ENCODE peak calls at places on chromosomes 1 and 21, in nine cellular contexts. F is iPS-NIHi11; S is fibroblast of mammary gland; T is SHP77; U is activated CD4-positive, alpha-beta T cell treated with anti-CD3 and anti-CD28 coated beads for 1 hour; I is head of caudate nucleus; R is fibroblast of lung; G is T47D; L is NCI-H510A treated with DMSO at 0.1 percent for 48 hours. B is an unnamed sample.
A peak's percentile ranks its signal among the peaks of the same experiment; 100 is the strongest.

GRCh38 chr1:109444376-109444775 is 18.1 kb upstream of the PSMA5 start:
- DNase-seq in F (no peak), S (peak; percentile 36), T (no peak), U (no peak), I (no peak), R (peak; percentile 8), G (no peak), L (no peak), B (no peak)

GRCh38 chr21:39579734-39580332 is 32.9 kb upstream of the B3GALT5 start:
- DNase-seq in F (no peak), S (no peak), T (no peak), U (no peak), I (no peak), R (no peak), G (peak; percentile 19), L (no peak), B (no peak)

GRCh38 chr1:227170361-227171166 is 147.7 kb downstream of the CDC42BPA start:
- DNase-seq in F (no peak), S (peak; percentile 80), T (no peak), U (no peak), I (no peak), R (no peak), G (no peak), L (no peak), B (no peak)

GRCh38 chr1:182351790-182352364 is 39.7 kb downstream of the GLUL start:
- DNase-seq in F (no peak), S (no peak), T (no peak), U (no peak), I (no peak), R (no peak), G (no peak), L (no peak), B (no peak)

GRCh38 chr1:231421616-231421970 is 494 bp downstream of the EGLN1 start:
- DNase-seq in F (peak; percentile 45), S (no peak), T (no peak), U (peak; percentile 29), I (peak; percentile 65), R (peak; percentile 42), G (peak; percentile 15), L (no peak), B (peak; percentile 23)

GRCh38 chr1:23044035-23044434 is 24.8 kb downstream of the KDM1A start:
- DNase-seq in F (no peak), S (no peak), T (no peak), U (no peak), I (no peak), R (no peak), G (no peak), L (no peak), B (no peak)

GRCh38 chr1:27000817-27001460 is 7.4 kb downstream of the TRNP1 start:
- DNase-seq in F (no peak), S (peak; percentile 91), T (no peak), U (no peak), I (no peak), R (no peak), G (no peak), L (no peak), B (no peak)

GRCh38 chr1:77560741-77561140 is 121.7 kb downstream of the ZZZ3 start:
- DNase-seq in F (no peak), S (peak; percentile 33), T (no peak), U (no peak), I (no peak), R (no peak), G (no peak), L (no peak), B (no peak)

GRCh38 chr1:234545512-234546386 is 64.2 kb downstream of the IRF2BP2 start:
- DNase-seq in F (no peak), S (no peak), T (peak; percentile 41), U (no peak), I (peak; percentile 40), R (no peak), G (no peak), L (no peak), B (no peak)

GRCh38 chr1:209561561-209561960 is 22.0 kb upstream of the CAMK1G start:
- DNase-seq in F (no peak), S (no peak), T (no peak), U (no peak), I (no peak), R (no peak), G (no peak), L (no peak), B (no peak)

GRCh38 chr21:31518580-31518979 is 140.9 kb upstream of the SOD1 start:
- DNase-seq in F (no peak), S (no peak), T (no peak), U (no peak), I (no peak), R (no peak), G (no peak), L (no peak), B (no peak)

GRCh38 chr1:216836316-216836715 is 113.1 kb upstream of the ESRRG start:
- DNase-seq in F (no peak), S (no peak), T (no peak), U (no peak), I (no peak), R (no peak), G (no peak), L (no peak), B (no peak)

GRCh38 chr1:28122183-28122582 is 33.8 kb upstream of the EYA3 start:
- DNase-seq in F (no peak), S (peak; percentile 49), T (no peak), U (no peak), I (no peak), R (no peak), G (no peak), L (no peak), B (peak; percentile 52)

GRCh38 chr1:195934839-195935557 is 673.2 kb downstream of the KCNT2 start:
- DNase-seq in F (no peak), S (no peak), T (no peak), U (no peak), I (no peak), R (peak; percentile 5), G (no peak), L (peak; percentile 30), B (no peak)

GRCh38 chr1:160030657-160031367 is 978 bp downstream of the PIGM start:
- DNase-seq in F (no peak), S (no peak), T (no peak), U (no peak), I (no peak), R (no peak), G (peak; percentile 12), L (peak; percentile 14), B (no peak)

GRCh38 chr1:5993553-5994510 is 1.6 kb upstream of the NPHP4 start:
- DNase-seq in F (peak; percentile 41), S (no peak), T (no peak), U (no peak), I (no peak), R (no peak), G (no peak), L (no peak), B (no peak)

GRCh38 chr1:52032124-52032784 is 1.4 kb downstream of the KTI12 start:
- DNase-seq in F (no peak), S (no peak), T (no peak), U (no peak), I (no peak), R (no peak), G (no peak), L (no peak), B (no peak)

GRCh38 chr1:12095822-12096263 is 32.7 kb downstream of the TNFRSF8 start:
- DNase-seq in F (peak; percentile 84), S (peak; percentile 35), T (no peak), U (no peak), I (no peak), R (no peak), G (no peak), L (no peak), B (peak; percentile 65)

GRCh38 chr1:78831731-78832360 is 174.7 kb downstream of the ADGRL4 start:
- DNase-seq in F (no peak), S (peak; percentile 95), T (no peak), U (no peak), I (no peak), R (peak; percentile 83), G (no peak), L (no peak), B (peak; percentile 61)

GRCh38 chr1:167374014-167374413 is 144.3 kb downstream of the CD247 start:
- DNase-seq in F (peak; percentile 43), S (no peak), T (no peak), U (no peak), I (no peak), R (no peak), G (no peak), L (no peak), B (no peak)

GRCh38 chr21:36134820-36135390 is at the start of gene CBR3:
- DNase-seq in F (peak; percentile 53), S (peak; percentile 37), T (no peak), U (peak; percentile 41), I (peak; percentile 73), R (peak; percentile 39), G (peak; percentile 72), L (no peak), B (peak; percentile 69)

GRCh38 chr21:45590726-45591618 is 48.7 kb upstream of the SLC19A1 start:
- DNase-seq in F (no peak), S (no peak), T (no peak), U (no peak), I (no peak), R (no peak), G (no peak), L (no peak), B (no peak)

GRCh38 chr1:195799016-195799415 is 809.2 kb downstream of the KCNT2 start:
- DNase-seq in F (no peak), S (no peak), T (no peak), U (no peak), I (no peak), R (no peak), G (no peak), L (no peak), B (no peak)

GRCh38 chr21:43851593-43851992 is 13.4 kb upstream of the AGPAT3 start:
- DNase-seq in F (no peak), S (no peak), T (no peak), U (no peak), I (no peak), R (no peak), G (no peak), L (no peak), B (no peak)

GRCh38 chr1:45617618-45618017 is 6.2 kb downstream of the CCDC17 start:
- DNase-seq in F (no peak), S (peak; percentile 41), T (no peak), U (no peak), I (no peak), R (no peak), G (no peak), L (no peak), B (no peak)

GRCh38 chr1:43786975-43787374 is 79.6 kb downstream of the ST3GAL3 start:
- DNase-seq in F (no peak), S (peak; percentile 69), T (no peak), U (no peak), I (no peak), R (no peak), G (no peak), L (no peak), B (no peak)